ENCODE peak calls at places on chromosomes 1 and 21, in seven cellular contexts. P is IMR-90, B is H1, I is H9, L is mesendoderm, M is trophoblast cell, D is neuronal stem cell. X is an unnamed sample. For H3K27me3, the result is how much of the 10 kb centered on the place peaks cover.

GRCh38 chr1:180227843-180228647 is 2.0 kb upstream of the LHX4 start:
- DNase-seq in D (no peak), B (no peak), I (no peak), P (no peak), L (no peak), M (no peak), X (no peak)

GRCh38 chr1:20484526-20485462 is 1.2 kb downstream of the CAMK2N1 start:
- DNase-seq in I (no peak), B (peak), P (no peak), D (peak), L (peak), M (no peak), X (peak)

GRCh38 chr1:189659731-189660130 is 817.9 kb downstream of the BRINP3 start:
- DNase-seq in L (no peak), I (no peak), B (no peak), D (no peak), M (no peak), P (no peak), X (no peak)

GRCh38 chr1:9426291-9426711 is 113.0 kb upstream of the SLC25A33 start:
- DNase-seq in L (no peak), M (no peak), B (no peak), P (no peak), D (no peak), I (no peak), X (peak)

GRCh38 chr1:59186656-59187055 is 110.2 kb upstream of the FGGY start:
- DNase-seq in M (peak), D (no peak), I (no peak), P (peak), B (no peak), L (peak), X (peak)

GRCh38 chr1:155093938-155094621 is 15.4 kb downstream of the EFNA3 start:
- DNase-seq in B (peak), P (peak), I (no peak), M (peak), L (peak), D (no peak), X (peak)

GRCh38 chr1:12191242-12192032 is 24.6 kb downstream of the TNFRSF1B start:
- DNase-seq in I (no peak), B (no peak), L (no peak), P (no peak), M (no peak), D (no peak), X (no peak)

GRCh38 chr1:180609643-180610555 is 21.9 kb upstream of the XPR1 start:
- DNase-seq in L (no peak), D (no peak), B (no peak), P (peak), I (no peak), M (peak), X (no peak)

GRCh38 chr1:207873055-207873890 is 37.7 kb downstream of the CD34 start:
- DNase-seq in M (no peak), P (no peak), D (no peak), B (no peak), L (no peak), I (no peak), X (no peak)

GRCh38 chr1:210259496-210259895 is 26.9 kb downstream of the SERTAD4 start:
- DNase-seq in D (no peak), M (no peak), P (peak), I (no peak), L (no peak), B (no peak), X (peak)

GRCh38 chr1:156146749-156147405 is 6.5 kb upstream of the SEMA4A start:
- DNase-seq in M (no peak), I (no peak), D (no peak), P (no peak), L (no peak), B (no peak), X (peak)

GRCh38 chr1:58739851-58740466 is 40.1 kb upstream of the MYSM1 start:
- DNase-seq in I (no peak), D (peak), B (no peak), P (peak), L (peak), M (peak), X (peak)

GRCh38 chr1:86104606-86105532 is 51.7 kb downstream of the COL24A1 start:
- DNase-seq in L (no peak), B (no peak), M (peak), I (no peak), P (no peak), D (no peak), X (no peak)

GRCh38 chr1:211986628-211987254 is 48.6 kb downstream of the INTS7 start:
- DNase-seq in M (no peak), D (no peak), L (no peak), B (no peak), I (no peak), P (no peak), X (no peak)

GRCh38 chr1:193504920-193505319 is 318.5 kb upstream of the B3GALT2 start:
- DNase-seq in D (no peak), L (no peak), I (no peak), P (no peak), M (no peak), B (no peak), X (no peak)

GRCh38 chr1:24075946-24076345 is 36.0 kb downstream of the MYOM3 start:
- DNase-seq in P (no peak), B (no peak), D (no peak), L (no peak), M (no peak), I (no peak), X (no peak)

GRCh38 chr1:200369706-200370105 is 40.1 kb downstream of the ZNF281 start:
- DNase-seq in P (no peak), M (no peak), L (no peak), D (no peak), I (no peak), B (no peak), X (no peak)

GRCh38 chr1:181541947-181542346 is 58.6 kb downstream of the CACNA1E start:
- DNase-seq in M (no peak), P (peak), I (no peak), L (peak), B (no peak), D (no peak), X (no peak)

GRCh38 chr1:43450251-43451070 is 3.3 kb downstream of the HYI start:
- DNase-seq in L (no peak), B (no peak), P (no peak), I (peak), D (no peak), M (no peak), X (no peak)

DNA sequence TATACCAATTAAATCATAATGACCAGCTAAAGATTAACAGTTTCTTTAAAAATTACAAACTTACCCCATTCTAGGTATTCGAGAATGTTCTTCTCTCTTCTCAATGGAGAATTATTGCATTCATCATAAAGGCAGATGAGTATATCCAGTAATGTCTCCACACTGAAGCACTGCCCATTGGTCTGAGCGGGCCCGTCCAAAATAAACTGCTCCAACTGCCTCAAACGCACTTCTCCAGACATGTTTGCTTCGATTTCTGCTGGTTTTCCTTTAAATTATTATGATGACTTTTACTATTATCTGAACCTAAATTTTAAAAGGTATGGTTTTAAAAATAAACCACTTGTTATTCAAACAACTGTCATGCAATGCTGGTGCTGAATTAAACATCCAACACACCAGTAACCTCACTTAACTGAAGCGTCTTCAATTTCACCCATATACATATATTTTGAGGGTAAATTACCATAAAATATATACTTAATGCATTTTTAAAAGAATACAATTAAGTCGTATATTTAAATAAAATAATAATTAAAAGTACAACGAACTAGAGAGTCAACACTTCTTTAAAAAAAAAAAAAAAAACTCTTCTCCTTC is 1.3 kb downstream of the CDC42BPA start:
- DNase-seq in D (no peak), M (no peak), P (peak), B (no peak), L (no peak), I (no peak), X (peak)
- H3K27me3 ChIP-seq in D (under half), M (under half), P (under half), B (under half), L (under half), I (under half), X (under half)

GRCh38 chr21:38259665-38260064 is 2.9 kb downstream of the KCNJ15 start:
- DNase-seq in P (no peak), I (no peak), D (no peak), L (no peak), M (no peak), B (no peak), X (no peak)
- H3K4ac ChIP-seq in P (peak), I (no peak), D (no peak), L (no peak), M (no peak), B (no peak), X (no peak)

GRCh38 chr1:55081905-55082296 is 42.6 kb downstream of the PCSK9 start:
- DNase-seq in D (no peak), M (no peak), P (peak), B (no peak), L (no peak), I (no peak), X (peak)
- H3K27me3 ChIP-seq in D (under half), M (under half), P (under half), B (under half), L (under half), I (under half), X (under half)

GRCh38 chr1:198680174-198680871 is 41.5 kb downstream of the PTPRC start:
- DNase-seq in D (no peak), P (no peak), B (no peak), L (no peak), I (no peak), M (no peak), X (no peak)
- H3K4ac ChIP-seq in D (no peak), P (no peak), B (no peak), L (no peak), I (no peak), M (no peak), X (no peak)

DNA sequence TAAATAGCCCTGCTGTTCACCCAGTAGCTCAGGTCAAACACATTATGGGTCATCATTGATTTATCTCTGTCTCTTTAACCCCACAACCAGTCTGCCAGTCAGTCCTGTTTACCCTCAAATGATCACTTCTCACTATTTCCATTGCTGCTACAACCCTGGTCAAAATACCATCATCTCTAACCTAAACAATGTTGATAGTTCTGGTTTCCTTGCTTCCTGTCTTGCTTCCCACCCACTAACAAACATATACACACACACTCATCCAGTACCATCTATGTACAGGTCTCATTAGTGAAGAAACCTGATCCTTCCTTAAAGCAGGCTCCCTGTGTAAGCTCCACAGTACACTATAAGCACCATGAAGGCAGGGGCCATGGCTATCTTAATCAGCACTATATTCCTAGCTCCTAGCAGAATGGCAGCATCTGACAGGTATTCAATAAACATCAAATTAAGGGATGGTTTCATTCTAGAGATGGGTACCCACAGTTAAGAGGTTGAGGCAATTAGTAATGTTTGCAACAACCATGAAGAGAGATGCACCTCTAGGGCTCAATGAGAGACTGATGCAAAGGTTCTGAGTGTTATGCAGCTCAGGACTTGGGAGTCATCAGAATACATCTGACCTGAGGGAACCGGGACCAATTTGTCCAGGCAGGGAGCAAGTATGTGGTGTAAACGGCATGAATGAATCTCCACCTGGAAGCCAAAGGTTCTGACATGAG is 10.0 kb upstream of the TGFBR3 start:
- DNase-seq in B (no peak), M (no peak), I (no peak), D (no peak), P (peak), L (no peak), X (peak)
- H3K27me3 ChIP-seq in B (under half), M (under half), I (under half), D (under half), P (under half), L (under half), X (under half)

GRCh38 chr1:18400347-18401102 is 80.2 kb upstream of the KLHDC7A start:
- DNase-seq in I (no peak), B (no peak), L (no peak), D (no peak), M (no peak), P (no peak), X (no peak)

GRCh38 chr1:18394563-18395156 is 86.1 kb upstream of the KLHDC7A start:
- DNase-seq in L (no peak), B (no peak), I (no peak), D (no peak), M (no peak), P (no peak), X (no peak)

GRCh38 chr1:18398791-18399551 is 81.8 kb upstream of the KLHDC7A start:
- DNase-seq in I (peak), D (no peak), L (peak), P (no peak), M (no peak), B (no peak), X (no peak)

GRCh38 chr1:18397636-18398035 is 83.1 kb upstream of the KLHDC7A start:
- DNase-seq in P (no peak), B (no peak), L (no peak), I (no peak), M (no peak), D (no peak), X (no peak)

GRCh38 chr1:18396247-18396646 is 84.5 kb upstream of the KLHDC7A start:
- DNase-seq in L (no peak), P (peak), B (no peak), M (no peak), I (no peak), D (no peak), X (no peak)
- H3K4ac ChIP-seq in L (no peak), P (no peak), B (no peak), M (no peak), I (no peak), D (no peak), X (no peak)

GRCh38 chr1:18353992-18354391 is 126.7 kb upstream of the KLHDC7A start:
- DNase-seq in I (no peak), B (no peak), D (no peak), M (no peak), L (peak), P (no peak), X (no peak)
- H3K27me3 ChIP-seq in I (under half), B (under half), D (under half), M (under half), L (under half), P (under half), X (under half)